ENCODE peak calls at places on chromosomes 12 and 14, in five cellular contexts. Y, V, J, B and W are unnamed samples. For H3K9me3 and H3K27me3, the result is how much of the 10 kb centered on the place peaks cover.

GRCh38 chr14:92704821-92705220 is 43.6 kb downstream of the LGMN start:
- DNase-seq in Y (no peak), V (no peak), J (peak), B (no peak), W (no peak)

GRCh38 chr12:113334786-113335539 is at the start of gene SLC8B1:
- DNase-seq in Y (peak), V (peak), J (peak), B (no peak), W (peak)

GRCh38 chr12:212799-213526 is 994 bp downstream of the SLC6A12 start:
- DNase-seq in Y (no peak), V (no peak), J (no peak), B (no peak), W (no peak)

GRCh38 chr12:56751712-56752598 is at the start of gene PRIM1:
- DNase-seq in Y (peak), V (peak), J (peak), B (peak), W (peak)

GRCh38 chr14:100199240-100199860 is 39.6 kb upstream of the YY1 start:
- DNase-seq in Y (no peak), V (no peak), J (no peak), B (no peak), W (no peak)

GRCh38 chr12:8890313-8891084 is 23.8 kb upstream of the PHC1 start:
- DNase-seq in Y (peak), V (peak), J (no peak), B (no peak), W (no peak)

GRCh38 chr12:11810160-11810559 is 160.7 kb downstream of the ETV6 start:
- DNase-seq in Y (no peak), V (no peak), J (no peak), B (no peak), W (no peak)

GRCh38 chr14:28767851-28768548 is 1.4 kb downstream of the FOXG1 start:
- DNase-seq in Y (no peak), V (no peak), J (no peak), B (no peak), W (no peak)

DNA sequence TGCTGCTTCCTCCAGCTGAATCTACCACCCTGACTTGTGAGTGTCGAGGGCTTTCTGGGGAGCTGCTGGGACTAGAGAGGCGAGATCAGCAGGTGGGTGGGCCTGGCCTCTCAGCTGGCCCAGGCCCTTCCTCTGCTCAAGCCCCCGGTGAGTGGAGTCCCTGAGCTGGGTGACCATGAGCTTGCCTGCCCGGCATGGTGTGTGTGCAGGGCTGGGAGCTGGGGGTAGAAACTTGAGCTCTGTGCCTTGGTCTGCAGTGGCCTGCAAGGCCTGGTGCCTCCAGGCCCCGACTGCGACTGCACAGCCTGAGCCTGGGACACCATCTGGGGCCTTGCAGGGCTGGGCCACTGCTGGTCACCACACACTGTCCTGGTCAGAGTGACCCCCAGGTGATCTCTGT is 67.4 kb downstream of the KIF26A start:
- DNase-seq in Y (no peak), V (no peak), J (no peak), B (no peak), W (no peak)
- H3K9me3 ChIP-seq in Y (under half), V (under half), J (under half), B (under half), W (under half)

GRCh38 chr14:37122919-37123639 is 49.3 kb downstream of the SLC25A21 start:
- DNase-seq in Y (no peak), V (no peak), J (no peak), B (no peak), W (no peak)
- H3K27ac ChIP-seq in Y (no peak), V (no peak), J (no peak), B (no peak), W (no peak)

GRCh38 chr12:132279930-132280329 is 49.5 kb downstream of the GALNT9 start:
- DNase-seq in Y (no peak), V (no peak), J (no peak), B (no peak), W (no peak)

GRCh38 chr12:132278421-132279183 is 50.8 kb downstream of the GALNT9 start:
- DNase-seq in Y (no peak), V (no peak), J (peak), B (no peak), W (no peak)

GRCh38 chr12:132277961-132278360 is 51.4 kb downstream of the GALNT9 start:
- DNase-seq in Y (no peak), V (no peak), J (peak), B (no peak), W (no peak)

GRCh38 chr12:132280436-132280835 is 49.0 kb downstream of the GALNT9 start:
- DNase-seq in Y (no peak), V (no peak), J (no peak), B (no peak), W (no peak)

GRCh38 chr12:132279184-132279889 is 50.1 kb downstream of the GALNT9 start:
- DNase-seq in Y (peak), V (no peak), J (peak), B (no peak), W (no peak)
- H3K27me3 ChIP-seq in Y (under half), V (under half), J (under half), B (under half), W (under half)

DNA sequence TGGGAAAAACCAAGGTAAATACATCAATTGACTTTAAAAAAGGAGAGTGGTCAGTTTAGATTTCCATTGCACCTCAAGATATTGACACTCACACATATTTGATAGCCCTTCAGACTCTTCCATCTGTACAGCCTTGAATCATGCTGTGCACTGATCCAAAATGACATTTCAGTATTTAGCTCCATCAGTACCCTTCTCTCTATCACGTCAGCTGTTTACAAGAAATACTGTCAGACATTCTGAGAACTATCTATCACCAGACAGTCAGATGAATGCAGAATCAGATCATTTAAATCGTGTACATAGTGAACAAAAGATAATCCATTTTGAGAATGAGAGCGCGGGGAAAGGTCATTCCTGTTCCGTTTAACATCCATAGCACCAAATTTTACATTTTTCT is 511.9 kb downstream of the RPL10L start:
- DNase-seq in Y (no peak), V (no peak), J (no peak), B (no peak), W (no peak)
- H3K9me3 ChIP-seq in Y (under half), V (under half), J (under half), B (under half), W (under half)

DNA sequence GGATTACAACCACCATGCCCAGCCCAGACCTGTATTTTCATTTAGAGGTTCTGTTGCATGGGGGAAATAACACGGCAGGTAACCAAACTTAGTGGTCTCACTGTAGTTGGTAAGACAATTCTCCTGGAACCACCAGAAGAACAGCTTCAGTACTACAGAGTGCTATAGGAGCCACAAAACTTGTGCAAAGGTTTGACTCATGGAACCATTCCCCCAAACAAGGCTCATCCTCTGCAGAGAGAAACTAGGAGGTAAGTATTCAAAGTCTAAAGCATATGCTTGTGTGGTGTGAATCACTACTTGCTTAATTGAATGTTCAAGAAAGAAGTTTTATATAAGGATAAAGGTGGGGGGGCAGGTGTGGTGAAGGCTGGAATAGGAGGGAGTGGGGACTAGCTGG is 58.7 kb downstream of the GNS start:
- DNase-seq in Y (no peak), V (no peak), J (no peak), B (no peak), W (no peak)
- H3K27ac ChIP-seq in Y (no peak), V (no peak), J (no peak), B (no peak), W (peak)

GRCh38 chr14:54047645-54048308 is 91.2 kb upstream of the BMP4 start:
- DNase-seq in Y (no peak), V (no peak), J (no peak), B (no peak), W (no peak)
- H3K27me3 ChIP-seq in Y (under half), V (under half), J (under half), B (under half), W (under half)

GRCh38 chr14:105600939-105601359 is 74.6 kb downstream of the TMEM121 start:
- DNase-seq in Y (no peak), V (no peak), J (peak), B (no peak), W (no peak)

GRCh38 chr14:105601360-105602242 is 75.2 kb downstream of the TMEM121 start:
- DNase-seq in Y (no peak), V (no peak), J (peak), B (no peak), W (no peak)

GRCh38 chr14:105605501-105606304 is 79.3 kb downstream of the TMEM121 start:
- DNase-seq in Y (no peak), V (no peak), J (peak), B (no peak), W (peak)

GRCh38 chr14:105602243-105602750 is 75.9 kb downstream of the TMEM121 start:
- DNase-seq in Y (no peak), V (no peak), J (peak), B (no peak), W (no peak)

DNA sequence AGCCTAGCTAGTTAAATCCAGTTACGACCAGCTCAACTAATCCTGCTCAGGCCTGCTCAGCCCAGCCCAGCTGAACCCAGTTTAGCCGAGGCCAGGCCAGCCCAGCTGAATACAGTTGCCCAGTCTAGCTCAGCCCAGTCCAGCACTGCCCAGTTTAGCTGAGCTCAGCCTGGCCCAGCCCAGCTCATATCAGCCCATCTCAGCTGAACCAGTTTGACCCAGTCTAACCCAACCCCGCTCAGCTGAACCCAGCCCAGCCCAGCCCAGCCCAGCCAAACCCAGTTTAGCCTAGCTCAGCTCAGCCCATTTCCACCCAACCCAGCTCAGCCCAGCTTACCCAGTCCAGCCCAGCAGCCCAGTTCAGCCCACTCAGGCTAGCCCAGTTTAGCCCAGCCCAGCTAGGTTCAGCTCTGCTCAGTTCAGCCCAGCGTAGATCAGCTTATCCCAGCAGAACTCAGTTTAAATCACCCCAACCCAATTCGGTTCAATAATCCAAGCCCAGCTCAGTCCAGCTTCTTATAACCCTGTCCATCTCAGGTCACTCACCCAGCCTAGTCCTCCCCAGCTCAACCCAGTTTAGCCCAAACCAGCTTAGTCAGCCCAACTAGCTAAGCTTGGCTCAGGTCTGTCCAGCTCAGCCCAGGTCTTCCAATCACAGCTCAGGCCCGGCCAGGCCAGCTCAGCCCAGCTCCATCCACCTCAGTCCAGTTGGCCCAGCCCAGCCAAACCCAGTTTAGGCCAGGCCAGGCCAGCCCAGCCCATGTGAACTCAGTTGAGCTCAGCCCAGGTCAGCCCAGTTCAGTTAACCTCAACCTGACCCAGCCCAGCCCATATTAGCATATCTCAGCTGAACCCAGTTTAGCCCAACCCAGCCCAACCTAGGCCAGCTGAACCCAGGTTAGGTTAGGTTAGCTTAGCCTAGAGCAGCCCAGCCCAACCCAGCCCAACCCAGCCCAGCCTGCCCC is 76.7 kb downstream of the TMEM121 start:
- DNase-seq in Y (no peak), V (no peak), J (peak), B (no peak), W (no peak)
- H3K9me3 ChIP-seq in Y (under half), V (under half), J (under half), B (under half), W (under half)